ENCODE peak calls at places on chromosome 20, in eight cellular contexts. One of them, this sample, is unnamed.

GRCh38 chr20:59788811-59789210 is 144.6 kb downstream of the SYCP2 start:
- DNase-seq in HS-5: no peak
- DNase-seq in fibroblast of mammary gland: no peak
- DNase-seq in fibroblast of lung: no peak
- DNase-seq in PC-3: no peak
- DNase-seq in retina: no peak
- DNase-seq in fibroblast of the aortic adventitia: no peak
- DNase-seq in foreskin fibroblast: no peak
- DNase-seq in this sample: no peak

GRCh38 chr20:36152266-36152665 is 2.3 kb upstream of the EPB41L1 start:
- DNase-seq in retina: no peak
- DNase-seq in fibroblast of lung: no peak
- DNase-seq in PC-3: no peak
- DNase-seq in HS-5: no peak
- DNase-seq in fibroblast of the aortic adventitia: no peak
- DNase-seq in fibroblast of mammary gland: no peak
- DNase-seq in foreskin fibroblast: no peak
- DNase-seq in this sample: no peak

GRCh38 chr20:11041396-11041795 is 367.6 kb upstream of the JAG1 start:
- DNase-seq in foreskin fibroblast: no peak
- DNase-seq in fibroblast of the aortic adventitia: peak; percentile 2
- DNase-seq in fibroblast of mammary gland: peak; percentile 0
- DNase-seq in HS-5: peak; percentile 18
- DNase-seq in PC-3: peak; percentile 69
- DNase-seq in retina: no peak
- DNase-seq in fibroblast of lung: no peak
- DNase-seq in this sample: no peak

GRCh38 chr20:51565741-51566140 is 23.2 kb upstream of the NFATC2 start:
- DNase-seq in HS-5: no peak
- DNase-seq in fibroblast of lung: no peak
- DNase-seq in foreskin fibroblast: peak; percentile 59
- DNase-seq in retina: no peak
- DNase-seq in fibroblast of the aortic adventitia: peak; percentile 61
- DNase-seq in fibroblast of mammary gland: peak; percentile 50
- DNase-seq in PC-3: no peak
- DNase-seq in this sample: no peak

GRCh38 chr20:6740096-6740495 is 27.4 kb upstream of the BMP2 start:
- DNase-seq in fibroblast of the aortic adventitia: no peak
- DNase-seq in PC-3: no peak
- DNase-seq in retina: no peak
- DNase-seq in HS-5: no peak
- DNase-seq in fibroblast of lung: no peak
- DNase-seq in fibroblast of mammary gland: no peak
- DNase-seq in foreskin fibroblast: no peak
- DNase-seq in this sample: no peak

GRCh38 chr20:51586005-51586440 is 43.5 kb upstream of the NFATC2 start:
- DNase-seq in retina: no peak
- DNase-seq in foreskin fibroblast: peak; percentile 81
- DNase-seq in fibroblast of mammary gland: peak; percentile 97
- DNase-seq in PC-3: peak; percentile 65
- DNase-seq in fibroblast of the aortic adventitia: peak; percentile 92
- DNase-seq in HS-5: peak; percentile 100
- DNase-seq in fibroblast of lung: peak; percentile 48
- DNase-seq in this sample: no peak

GRCh38 chr20:6994452-6994851 is 227.0 kb downstream of the BMP2 start:
- DNase-seq in PC-3: peak; percentile 45
- DNase-seq in fibroblast of the aortic adventitia: peak; percentile 47
- DNase-seq in retina: no peak
- DNase-seq in HS-5: peak; percentile 80
- DNase-seq in fibroblast of mammary gland: peak; percentile 26
- DNase-seq in fibroblast of lung: peak; percentile 50
- DNase-seq in foreskin fibroblast: peak; percentile 6
- DNase-seq in this sample: no peak

GRCh38 chr20:13243826-13244376 is 22.8 kb downstream of the ISM1 start:
- DNase-seq in PC-3: peak; percentile 90
- DNase-seq in fibroblast of mammary gland: peak; percentile 38
- DNase-seq in foreskin fibroblast: peak; percentile 46
- DNase-seq in fibroblast of lung: no peak
- DNase-seq in fibroblast of the aortic adventitia: no peak
- DNase-seq in HS-5: no peak
- DNase-seq in retina: no peak
- DNase-seq in this sample: no peak

GRCh38 chr20:289693-290080 is 863 bp downstream of the C20orf96 start:
- DNase-seq in foreskin fibroblast: no peak
- DNase-seq in fibroblast of lung: no peak
- DNase-seq in retina: no peak
- DNase-seq in fibroblast of mammary gland: no peak
- DNase-seq in fibroblast of the aortic adventitia: no peak
- DNase-seq in PC-3: peak; percentile 23
- DNase-seq in HS-5: no peak
- DNase-seq in this sample: peak; percentile 9

GRCh38 chr20:8782804-8783203 is 286.1 kb upstream of the PLCB4 start:
- DNase-seq in foreskin fibroblast: peak; percentile 29
- DNase-seq in HS-5: peak; percentile 9
- DNase-seq in fibroblast of the aortic adventitia: peak; percentile 86
- DNase-seq in PC-3: no peak
- DNase-seq in retina: no peak
- DNase-seq in fibroblast of lung: peak; percentile 39
- DNase-seq in fibroblast of mammary gland: peak; percentile 85
- DNase-seq in this sample: no peak

GRCh38 chr20:25469558-25469957 is 62.1 kb downstream of the GINS1 start:
- DNase-seq in fibroblast of lung: no peak
- DNase-seq in PC-3: no peak
- DNase-seq in retina: no peak
- DNase-seq in fibroblast of the aortic adventitia: no peak
- DNase-seq in fibroblast of mammary gland: no peak
- DNase-seq in foreskin fibroblast: no peak
- DNase-seq in HS-5: no peak
- DNase-seq in this sample: no peak

GRCh38 chr20:38217791-38218565 is 42.6 kb downstream of the KIAA1755 start:
- DNase-seq in HS-5: peak; percentile 94
- DNase-seq in retina: peak; percentile 77
- DNase-seq in PC-3: peak; percentile 93
- DNase-seq in foreskin fibroblast: peak; percentile 98
- DNase-seq in fibroblast of mammary gland: peak; percentile 97
- DNase-seq in fibroblast of the aortic adventitia: peak; percentile 96
- DNase-seq in fibroblast of lung: peak; percentile 83
- DNase-seq in this sample: peak; percentile 80

GRCh38 chr20:63052571-63053429 is 46.0 kb upstream of the BHLHE23 start:
- DNase-seq in fibroblast of mammary gland: no peak
- DNase-seq in HS-5: no peak
- DNase-seq in fibroblast of lung: no peak
- DNase-seq in fibroblast of the aortic adventitia: no peak
- DNase-seq in retina: peak; percentile 63
- DNase-seq in PC-3: no peak
- DNase-seq in foreskin fibroblast: no peak
- DNase-seq in this sample: peak; percentile 47

GRCh38 chr20:44973053-44973452 is 6.7 kb downstream of the STK4 start:
- DNase-seq in fibroblast of the aortic adventitia: no peak
- DNase-seq in HS-5: no peak
- DNase-seq in retina: no peak
- DNase-seq in foreskin fibroblast: no peak
- DNase-seq in PC-3: peak; percentile 80
- DNase-seq in fibroblast of mammary gland: no peak
- DNase-seq in fibroblast of lung: no peak
- DNase-seq in this sample: no peak

GRCh38 chr20:31896049-31896448 is 25.6 kb downstream of the TTLL9 start:
- DNase-seq in retina: no peak
- DNase-seq in fibroblast of lung: no peak
- DNase-seq in fibroblast of mammary gland: no peak
- DNase-seq in fibroblast of the aortic adventitia: no peak
- DNase-seq in HS-5: no peak
- DNase-seq in PC-3: no peak
- DNase-seq in foreskin fibroblast: no peak
- DNase-seq in this sample: no peak

GRCh38 chr20:4607287-4607713 is 114.4 kb upstream of the PRND start:
- DNase-seq in retina: peak; percentile 72
- DNase-seq in PC-3: peak; percentile 83
- DNase-seq in foreskin fibroblast: no peak
- DNase-seq in HS-5: no peak
- DNase-seq in fibroblast of mammary gland: peak; percentile 75
- DNase-seq in fibroblast of the aortic adventitia: peak; percentile 81
- DNase-seq in fibroblast of lung: peak; percentile 81
- DNase-seq in this sample: no peak

GRCh38 chr20:41776450-41776849 is 158.3 kb upstream of the CHD6 start:
- DNase-seq in fibroblast of the aortic adventitia: no peak
- DNase-seq in HS-5: no peak
- DNase-seq in foreskin fibroblast: no peak
- DNase-seq in fibroblast of lung: no peak
- DNase-seq in retina: peak; percentile 22
- DNase-seq in PC-3: no peak
- DNase-seq in fibroblast of mammary gland: no peak
- DNase-seq in this sample: no peak

GRCh38 chr20:59124326-59125029 is 39.1 kb upstream of the ZNF831 start:
- DNase-seq in foreskin fibroblast: no peak
- DNase-seq in fibroblast of mammary gland: no peak
- DNase-seq in retina: peak; percentile 39
- DNase-seq in PC-3: no peak
- DNase-seq in fibroblast of the aortic adventitia: no peak
- DNase-seq in HS-5: no peak
- DNase-seq in fibroblast of lung: no peak
- DNase-seq in this sample: no peak

GRCh38 chr20:4041748-4042411 is 26.5 kb upstream of the RNF24 start:
- DNase-seq in HS-5: peak; percentile 98
- DNase-seq in PC-3: peak; percentile 100
- DNase-seq in fibroblast of lung: peak; percentile 89
- DNase-seq in retina: no peak
- DNase-seq in foreskin fibroblast: peak; percentile 68
- DNase-seq in fibroblast of mammary gland: peak; percentile 97
- DNase-seq in fibroblast of the aortic adventitia: peak; percentile 98
- DNase-seq in this sample: no peak

This sample was measured in cardiac septum.